ENCODE peak calls at places on chromosomes 12 and 14, in nine cellular contexts. One of them, this sample, is unnamed. For H3K9me3, the result is how much of the 10 kb centered on the place peaks cover.

GRCh38 chr14:93928184-93929047 is 1.3 kb downstream of the FAM181A start:
- DNase-seq in HCT116: no peak
- DNase-seq in H9: no peak
- DNase-seq in IMR-90: no peak
- DNase-seq in fibroblast of lung: no peak
- DNase-seq in neural progenitor cell: no peak
- DNase-seq in astrocyte: no peak
- DNase-seq in GM23248: no peak
- DNase-seq in Karpas-422: no peak
- DNase-seq in this sample: no peak

GRCh38 chr12:104551313-104551931 is 94.7 kb downstream of the CHST11 start:
- DNase-seq in neural progenitor cell: no peak
- DNase-seq in astrocyte: no peak
- DNase-seq in H9: no peak
- DNase-seq in fibroblast of lung: no peak
- DNase-seq in Karpas-422: peak
- DNase-seq in HCT116: no peak
- DNase-seq in IMR-90: no peak
- DNase-seq in GM23248: no peak
- DNase-seq in this sample: no peak

GRCh38 chr12:34392741-34393085 is 370.4 kb downstream of the ALG10 start:
- DNase-seq in H9: peak
- DNase-seq in fibroblast of lung: no peak
- DNase-seq in GM23248: no peak
- DNase-seq in IMR-90: no peak
- DNase-seq in neural progenitor cell: no peak
- DNase-seq in HCT116: no peak
- DNase-seq in Karpas-422: no peak
- DNase-seq in astrocyte: no peak
- DNase-seq in this sample: no peak

GRCh38 chr12:33226671-33227070 is 212.9 kb downstream of the SYT10 start:
- DNase-seq in GM23248: no peak
- DNase-seq in astrocyte: no peak
- DNase-seq in neural progenitor cell: no peak
- DNase-seq in HCT116: no peak
- DNase-seq in IMR-90: no peak
- DNase-seq in Karpas-422: no peak
- DNase-seq in H9: no peak
- DNase-seq in fibroblast of lung: no peak
- DNase-seq in this sample: no peak

GRCh38 chr12:121765573-121765972 is 27.9 kb downstream of the RHOF start:
- DNase-seq in astrocyte: peak
- DNase-seq in HCT116: peak
- DNase-seq in neural progenitor cell: no peak
- DNase-seq in fibroblast of lung: peak
- DNase-seq in IMR-90: peak
- DNase-seq in GM23248: peak
- DNase-seq in H9: peak
- DNase-seq in Karpas-422: no peak
- DNase-seq in this sample: no peak

GRCh38 chr12:14238224-14238792 is 127.2 kb upstream of the ATF7IP start:
- DNase-seq in fibroblast of lung: no peak
- DNase-seq in H9: no peak
- DNase-seq in astrocyte: no peak
- DNase-seq in GM23248: peak
- DNase-seq in IMR-90: peak
- DNase-seq in neural progenitor cell: no peak
- DNase-seq in HCT116: no peak
- DNase-seq in Karpas-422: peak
- DNase-seq in this sample: no peak

GRCh38 chr14:79602023-79602422 is 609.3 kb downstream of the DIO2 start:
- DNase-seq in astrocyte: no peak
- DNase-seq in Karpas-422: no peak
- DNase-seq in H9: no peak
- DNase-seq in IMR-90: no peak
- DNase-seq in fibroblast of lung: no peak
- DNase-seq in GM23248: no peak
- DNase-seq in HCT116: no peak
- DNase-seq in neural progenitor cell: no peak
- DNase-seq in this sample: no peak

GRCh38 chr12:128661216-128661550 is 162.6 kb downstream of the SLC15A4 start:
- DNase-seq in astrocyte: no peak
- DNase-seq in GM23248: no peak
- DNase-seq in neural progenitor cell: no peak
- DNase-seq in H9: no peak
- DNase-seq in Karpas-422: no peak
- DNase-seq in fibroblast of lung: no peak
- DNase-seq in IMR-90: no peak
- DNase-seq in HCT116: no peak
- DNase-seq in this sample: no peak

GRCh38 chr14:58731465-58732330 is 93.9 kb downstream of the DACT1 start:
- DNase-seq in HCT116: peak
- DNase-seq in Karpas-422: no peak
- DNase-seq in H9: no peak
- DNase-seq in fibroblast of lung: peak
- DNase-seq in neural progenitor cell: no peak
- DNase-seq in GM23248: peak
- DNase-seq in IMR-90: peak
- DNase-seq in astrocyte: peak
- DNase-seq in this sample: no peak

GRCh38 chr12:28107679-28108078 is 82.6 kb upstream of the CCDC91 start:
- DNase-seq in H9: no peak
- DNase-seq in fibroblast of lung: peak
- DNase-seq in HCT116: no peak
- DNase-seq in Karpas-422: no peak
- DNase-seq in neural progenitor cell: no peak
- DNase-seq in GM23248: no peak
- DNase-seq in IMR-90: no peak
- DNase-seq in astrocyte: peak
- DNase-seq in this sample: no peak

GRCh38 chr14:55518391-55518790 is 61.6 kb upstream of the KTN1 start:
- DNase-seq in neural progenitor cell: no peak
- DNase-seq in IMR-90: peak
- DNase-seq in HCT116: no peak
- DNase-seq in H9: no peak
- DNase-seq in astrocyte: no peak
- DNase-seq in Karpas-422: no peak
- DNase-seq in fibroblast of lung: no peak
- DNase-seq in GM23248: no peak
- DNase-seq in this sample: no peak

GRCh38 chr14:78164226-78164853 is 5.8 kb upstream of the NRXN3 start:
- DNase-seq in astrocyte: no peak
- DNase-seq in HCT116: peak
- DNase-seq in fibroblast of lung: no peak
- DNase-seq in neural progenitor cell: peak
- DNase-seq in H9: peak
- DNase-seq in Karpas-422: peak
- DNase-seq in GM23248: peak
- DNase-seq in IMR-90: no peak
- DNase-seq in this sample: peak

GRCh38 chr12:123131879-123132402 is 18.9 kb downstream of the PITPNM2 start:
- DNase-seq in H9: no peak
- DNase-seq in Karpas-422: no peak
- DNase-seq in neural progenitor cell: no peak
- DNase-seq in IMR-90: no peak
- DNase-seq in fibroblast of lung: no peak
- DNase-seq in astrocyte: no peak
- DNase-seq in GM23248: no peak
- DNase-seq in HCT116: no peak
- DNase-seq in this sample: peak

DNA sequence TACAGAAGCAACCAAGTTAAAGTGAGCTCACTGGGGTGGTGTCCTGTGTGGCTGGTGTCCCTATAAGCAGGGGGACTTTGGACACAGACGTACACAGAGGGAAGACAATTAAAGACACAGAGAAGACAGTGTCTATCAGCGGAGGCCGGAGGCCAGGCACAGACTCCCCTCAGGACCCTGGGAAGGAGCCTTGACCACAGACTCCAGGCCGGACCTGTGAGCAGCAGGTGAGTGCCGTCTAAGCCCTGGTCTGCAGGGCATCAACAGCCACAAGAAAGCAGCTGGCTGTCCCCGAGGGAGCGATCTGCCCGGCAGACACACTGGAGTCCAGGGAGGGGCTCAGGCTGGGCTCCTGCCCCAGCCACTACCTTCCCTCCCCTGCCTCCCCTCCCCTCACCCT is 219.0 kb upstream of the C14orf180 start:
- DNase-seq in GM23248: no peak
- DNase-seq in neural progenitor cell: no peak
- DNase-seq in fibroblast of lung: no peak
- DNase-seq in IMR-90: no peak
- DNase-seq in Karpas-422: no peak
- DNase-seq in HCT116: no peak
- DNase-seq in astrocyte: no peak
- DNase-seq in H9: peak
- DNase-seq in this sample: no peak
- H3K9me3 ChIP-seq in GM23248: under half
- H3K9me3 ChIP-seq in neural progenitor cell: under half
- H3K9me3 ChIP-seq in fibroblast of lung: under half
- H3K9me3 ChIP-seq in IMR-90: half or more
- H3K9me3 ChIP-seq in Karpas-422: under half
- H3K9me3 ChIP-seq in HCT116: under half
- H3K9me3 ChIP-seq in astrocyte: under half
- H3K9me3 ChIP-seq in H9: under half
- H3K9me3 ChIP-seq in this sample: under half

DNA sequence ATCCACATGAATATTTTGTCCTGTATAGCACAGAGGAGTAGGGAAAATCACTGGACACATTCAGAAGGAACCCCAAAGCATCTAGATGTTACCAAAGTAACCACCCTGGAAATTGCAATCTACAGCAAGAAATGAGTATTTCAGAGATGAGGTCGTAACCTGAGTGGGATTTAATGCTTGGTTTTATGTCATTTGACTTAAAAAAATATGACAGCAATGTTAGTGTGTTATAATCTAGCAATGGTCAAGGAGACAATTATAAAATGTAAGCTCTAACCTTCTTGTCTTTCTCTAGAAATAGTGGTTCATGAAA is 256.6 kb downstream of the NAV3 start:
- DNase-seq in neural progenitor cell: no peak
- DNase-seq in fibroblast of lung: peak
- DNase-seq in HCT116: no peak
- DNase-seq in Karpas-422: no peak
- DNase-seq in astrocyte: peak
- DNase-seq in IMR-90: peak
- DNase-seq in GM23248: peak
- DNase-seq in H9: no peak
- DNase-seq in this sample: no peak
- H2AFZ ChIP-seq in neural progenitor cell: no peak
- H2AFZ ChIP-seq in fibroblast of lung: no peak
- H2AFZ ChIP-seq in HCT116: no peak
- H2AFZ ChIP-seq in Karpas-422: no peak
- H2AFZ ChIP-seq in astrocyte: no peak
- H2AFZ ChIP-seq in IMR-90: no peak
- H2AFZ ChIP-seq in GM23248: no peak
- H2AFZ ChIP-seq in H9: no peak
- H2AFZ ChIP-seq in this sample: no peak

GRCh38 chr14:98323850-98324249 is 948.1 kb downstream of the BCL11B start:
- DNase-seq in neural progenitor cell: no peak
- DNase-seq in GM23248: no peak
- DNase-seq in Karpas-422: peak
- DNase-seq in fibroblast of lung: peak
- DNase-seq in H9: no peak
- DNase-seq in HCT116: no peak
- DNase-seq in IMR-90: no peak
- DNase-seq in astrocyte: peak
- DNase-seq in this sample: no peak
- H3K9me3 ChIP-seq in neural progenitor cell: under half
- H3K9me3 ChIP-seq in GM23248: under half
- H3K9me3 ChIP-seq in Karpas-422: half or more
- H3K9me3 ChIP-seq in fibroblast of lung: under half
- H3K9me3 ChIP-seq in H9: under half
- H3K9me3 ChIP-seq in HCT116: under half
- H3K9me3 ChIP-seq in IMR-90: under half
- H3K9me3 ChIP-seq in astrocyte: under half
- H3K9me3 ChIP-seq in this sample: under half

GRCh38 chr14:91375748-91376452 is 41.7 kb downstream of the CCDC88C start:
- DNase-seq in neural progenitor cell: no peak
- DNase-seq in fibroblast of lung: no peak
- DNase-seq in GM23248: no peak
- DNase-seq in IMR-90: no peak
- DNase-seq in HCT116: no peak
- DNase-seq in astrocyte: no peak
- DNase-seq in Karpas-422: no peak
- DNase-seq in H9: no peak
- DNase-seq in this sample: no peak
- H2AFZ ChIP-seq in neural progenitor cell: no peak
- H2AFZ ChIP-seq in fibroblast of lung: no peak
- H2AFZ ChIP-seq in GM23248: no peak
- H2AFZ ChIP-seq in IMR-90: no peak
- H2AFZ ChIP-seq in HCT116: no peak
- H2AFZ ChIP-seq in astrocyte: no peak
- H2AFZ ChIP-seq in Karpas-422: no peak
- H2AFZ ChIP-seq in H9: no peak
- H2AFZ ChIP-seq in this sample: no peak

DNA sequence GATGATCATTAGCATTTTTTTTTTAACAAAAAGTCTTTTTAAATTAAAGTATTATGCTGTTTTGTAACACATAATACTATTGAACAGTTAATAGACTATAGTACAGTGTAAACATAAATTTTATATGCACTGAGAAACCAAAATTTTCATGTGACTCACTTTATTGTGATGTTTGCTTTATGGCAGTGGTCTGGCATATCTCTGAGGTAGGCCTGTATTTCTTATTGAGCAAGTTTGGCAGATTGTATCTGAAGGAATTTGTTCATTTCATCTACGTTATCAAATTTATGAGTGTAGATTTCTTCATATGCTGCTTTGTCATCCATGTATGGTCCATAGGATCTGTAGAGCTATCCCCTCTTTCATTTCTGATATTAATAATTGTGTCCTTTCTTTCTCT is 78.8 kb upstream of the PDE3A start:
- DNase-seq in H9: no peak
- DNase-seq in GM23248: no peak
- DNase-seq in HCT116: no peak
- DNase-seq in Karpas-422: no peak
- DNase-seq in fibroblast of lung: no peak
- DNase-seq in astrocyte: no peak
- DNase-seq in neural progenitor cell: no peak
- DNase-seq in IMR-90: no peak
- DNase-seq in this sample: no peak
- H3K9me3 ChIP-seq in H9: under half
- H3K9me3 ChIP-seq in GM23248: under half
- H3K9me3 ChIP-seq in HCT116: under half
- H3K9me3 ChIP-seq in Karpas-422: under half
- H3K9me3 ChIP-seq in fibroblast of lung: under half
- H3K9me3 ChIP-seq in astrocyte: under half
- H3K9me3 ChIP-seq in neural progenitor cell: under half
- H3K9me3 ChIP-seq in IMR-90: under half
- H3K9me3 ChIP-seq in this sample: under half

This sample was measured in DND-41.